ENCODE peak calls at places on chromosomes 11 and 22, in ten cellular contexts. One of them, this sample, is unnamed.

GRCh38 chr22:38464992-38465672 is 2.8 kb upstream of the KDELR3 start:
- DNase-seq in stimulated activated CD4-positive, alpha-beta T cell treated with anti-CD3 and anti-CD28 coated beads, Interleukin-2, amount 100 ng/mL, for 48 hours: no peak
- DNase-seq in DMS153: no peak
- DNase-seq in nephron progenitor cell: no peak
- DNase-seq in MCF 10A: no peak
- DNase-seq in endothelial cell: no peak
- DNase-seq in NCI-H146: no peak
- DNase-seq in activated CD8-positive, alpha-beta memory T cell treated with anti-CD3 and anti-CD28 coated beads for 48 hours: no peak
- DNase-seq in mucosa of descending colon: peak; percentile 3
- DNase-seq in WERI-Rb-1: no peak
- DNase-seq in this sample: no peak

GRCh38 chr11:69374110-69374981 is 80.4 kb downstream of the MYEOV start:
- DNase-seq in stimulated activated CD4-positive, alpha-beta T cell treated with anti-CD3 and anti-CD28 coated beads, Interleukin-2, amount 100 ng/mL, for 48 hours: no peak
- DNase-seq in DMS153: peak; percentile 43
- DNase-seq in nephron progenitor cell: no peak
- DNase-seq in MCF 10A: no peak
- DNase-seq in endothelial cell: peak; percentile 23
- DNase-seq in NCI-H146: no peak
- DNase-seq in activated CD8-positive, alpha-beta memory T cell treated with anti-CD3 and anti-CD28 coated beads for 48 hours: no peak
- DNase-seq in mucosa of descending colon: peak; percentile 81
- DNase-seq in WERI-Rb-1: peak; percentile 6
- DNase-seq in this sample: peak; percentile 22

GRCh38 chr22:29141078-29141688 is 64.5 kb upstream of the EMID1 start:
- DNase-seq in stimulated activated CD4-positive, alpha-beta T cell treated with anti-CD3 and anti-CD28 coated beads, Interleukin-2, amount 100 ng/mL, for 48 hours: no peak
- DNase-seq in DMS153: no peak
- DNase-seq in nephron progenitor cell: no peak
- DNase-seq in MCF 10A: no peak
- DNase-seq in endothelial cell: no peak
- DNase-seq in NCI-H146: no peak
- DNase-seq in activated CD8-positive, alpha-beta memory T cell treated with anti-CD3 and anti-CD28 coated beads for 48 hours: no peak
- DNase-seq in mucosa of descending colon: no peak
- DNase-seq in WERI-Rb-1: no peak
- DNase-seq in this sample: no peak

GRCh38 chr22:49780992-49781782 is 46.5 kb downstream of the BRD1 start:
- DNase-seq in stimulated activated CD4-positive, alpha-beta T cell treated with anti-CD3 and anti-CD28 coated beads, Interleukin-2, amount 100 ng/mL, for 48 hours: no peak
- DNase-seq in DMS153: no peak
- DNase-seq in nephron progenitor cell: no peak
- DNase-seq in MCF 10A: no peak
- DNase-seq in endothelial cell: no peak
- DNase-seq in NCI-H146: no peak
- DNase-seq in activated CD8-positive, alpha-beta memory T cell treated with anti-CD3 and anti-CD28 coated beads for 48 hours: no peak
- DNase-seq in mucosa of descending colon: no peak
- DNase-seq in WERI-Rb-1: no peak
- DNase-seq in this sample: no peak

GRCh38 chr22:28969401-28970168 is 86.2 kb downstream of the ZNRF3 start:
- DNase-seq in stimulated activated CD4-positive, alpha-beta T cell treated with anti-CD3 and anti-CD28 coated beads, Interleukin-2, amount 100 ng/mL, for 48 hours: no peak
- DNase-seq in DMS153: no peak
- DNase-seq in nephron progenitor cell: peak; percentile 15
- DNase-seq in MCF 10A: no peak
- DNase-seq in endothelial cell: no peak
- DNase-seq in NCI-H146: no peak
- DNase-seq in activated CD8-positive, alpha-beta memory T cell treated with anti-CD3 and anti-CD28 coated beads for 48 hours: no peak
- DNase-seq in mucosa of descending colon: no peak
- DNase-seq in WERI-Rb-1: no peak
- DNase-seq in this sample: no peak

GRCh38 chr11:29490951-29491350 is 525.9 kb downstream of the KCNA4 start:
- DNase-seq in stimulated activated CD4-positive, alpha-beta T cell treated with anti-CD3 and anti-CD28 coated beads, Interleukin-2, amount 100 ng/mL, for 48 hours: no peak
- DNase-seq in DMS153: no peak
- DNase-seq in nephron progenitor cell: no peak
- DNase-seq in MCF 10A: no peak
- DNase-seq in endothelial cell: no peak
- DNase-seq in NCI-H146: no peak
- DNase-seq in activated CD8-positive, alpha-beta memory T cell treated with anti-CD3 and anti-CD28 coated beads for 48 hours: no peak
- DNase-seq in mucosa of descending colon: no peak
- DNase-seq in WERI-Rb-1: no peak
- DNase-seq in this sample: no peak

GRCh38 chr11:112797653-112798293 is 163.4 kb upstream of the NCAM1 start:
- DNase-seq in stimulated activated CD4-positive, alpha-beta T cell treated with anti-CD3 and anti-CD28 coated beads, Interleukin-2, amount 100 ng/mL, for 48 hours: peak; percentile 10
- DNase-seq in DMS153: no peak
- DNase-seq in nephron progenitor cell: peak; percentile 63
- DNase-seq in MCF 10A: peak; percentile 59
- DNase-seq in endothelial cell: peak; percentile 64
- DNase-seq in NCI-H146: peak; percentile 79
- DNase-seq in activated CD8-positive, alpha-beta memory T cell treated with anti-CD3 and anti-CD28 coated beads for 48 hours: no peak
- DNase-seq in mucosa of descending colon: no peak
- DNase-seq in WERI-Rb-1: peak; percentile 56
- DNase-seq in this sample: peak; percentile 68

GRCh38 chr11:20668844-20669832 is at the start of gene NELL1:
- DNase-seq in stimulated activated CD4-positive, alpha-beta T cell treated with anti-CD3 and anti-CD28 coated beads, Interleukin-2, amount 100 ng/mL, for 48 hours: no peak
- DNase-seq in DMS153: no peak
- DNase-seq in nephron progenitor cell: peak; percentile 65
- DNase-seq in MCF 10A: no peak
- DNase-seq in endothelial cell: peak; percentile 26
- DNase-seq in NCI-H146: peak; percentile 76
- DNase-seq in activated CD8-positive, alpha-beta memory T cell treated with anti-CD3 and anti-CD28 coated beads for 48 hours: no peak
- DNase-seq in mucosa of descending colon: no peak
- DNase-seq in WERI-Rb-1: peak; percentile 31
- DNase-seq in this sample: no peak

GRCh38 chr11:118744001-118744400 is 47.0 kb downstream of the DDX6 start:
- DNase-seq in stimulated activated CD4-positive, alpha-beta T cell treated with anti-CD3 and anti-CD28 coated beads, Interleukin-2, amount 100 ng/mL, for 48 hours: no peak
- DNase-seq in DMS153: no peak
- DNase-seq in nephron progenitor cell: no peak
- DNase-seq in MCF 10A: no peak
- DNase-seq in endothelial cell: no peak
- DNase-seq in NCI-H146: no peak
- DNase-seq in activated CD8-positive, alpha-beta memory T cell treated with anti-CD3 and anti-CD28 coated beads for 48 hours: no peak
- DNase-seq in mucosa of descending colon: no peak
- DNase-seq in WERI-Rb-1: no peak
- DNase-seq in this sample: no peak

GRCh38 chr11:118791961-118792578 is 1.1 kb upstream of the DDX6 start:
- DNase-seq in stimulated activated CD4-positive, alpha-beta T cell treated with anti-CD3 and anti-CD28 coated beads, Interleukin-2, amount 100 ng/mL, for 48 hours: peak; percentile 10
- DNase-seq in DMS153: no peak
- DNase-seq in nephron progenitor cell: peak; percentile 39
- DNase-seq in MCF 10A: no peak
- DNase-seq in endothelial cell: peak; percentile 28
- DNase-seq in NCI-H146: no peak
- DNase-seq in activated CD8-positive, alpha-beta memory T cell treated with anti-CD3 and anti-CD28 coated beads for 48 hours: no peak
- DNase-seq in mucosa of descending colon: peak; percentile 71
- DNase-seq in WERI-Rb-1: peak; percentile 43
- DNase-seq in this sample: peak; percentile 37

GRCh38 chr11:76701701-76702100 is 31.2 kb upstream of the LRRC32 start:
- DNase-seq in stimulated activated CD4-positive, alpha-beta T cell treated with anti-CD3 and anti-CD28 coated beads, Interleukin-2, amount 100 ng/mL, for 48 hours: no peak
- DNase-seq in DMS153: no peak
- DNase-seq in nephron progenitor cell: no peak
- DNase-seq in MCF 10A: peak; percentile 40
- DNase-seq in endothelial cell: no peak
- DNase-seq in NCI-H146: no peak
- DNase-seq in activated CD8-positive, alpha-beta memory T cell treated with anti-CD3 and anti-CD28 coated beads for 48 hours: no peak
- DNase-seq in mucosa of descending colon: no peak
- DNase-seq in WERI-Rb-1: no peak
- DNase-seq in this sample: no peak

GRCh38 chr11:14542384-14542783 is 22.2 kb upstream of the PSMA1 start:
- DNase-seq in stimulated activated CD4-positive, alpha-beta T cell treated with anti-CD3 and anti-CD28 coated beads, Interleukin-2, amount 100 ng/mL, for 48 hours: no peak
- DNase-seq in DMS153: peak; percentile 68
- DNase-seq in nephron progenitor cell: no peak
- DNase-seq in MCF 10A: no peak
- DNase-seq in endothelial cell: no peak
- DNase-seq in NCI-H146: no peak
- DNase-seq in activated CD8-positive, alpha-beta memory T cell treated with anti-CD3 and anti-CD28 coated beads for 48 hours: no peak
- DNase-seq in mucosa of descending colon: no peak
- DNase-seq in WERI-Rb-1: no peak
- DNase-seq in this sample: no peak

GRCh38 chr11:79419120-79419519 is 21.7 kb downstream of the TENM4 start:
- DNase-seq in stimulated activated CD4-positive, alpha-beta T cell treated with anti-CD3 and anti-CD28 coated beads, Interleukin-2, amount 100 ng/mL, for 48 hours: no peak
- DNase-seq in DMS153: no peak
- DNase-seq in nephron progenitor cell: no peak
- DNase-seq in MCF 10A: peak; percentile 96
- DNase-seq in endothelial cell: no peak
- DNase-seq in NCI-H146: no peak
- DNase-seq in activated CD8-positive, alpha-beta memory T cell treated with anti-CD3 and anti-CD28 coated beads for 48 hours: no peak
- DNase-seq in mucosa of descending colon: peak; percentile 33
- DNase-seq in WERI-Rb-1: no peak
- DNase-seq in this sample: peak; percentile 60

GRCh38 chr22:43529461-43529860 is 117.6 kb downstream of the MPPED1 start:
- DNase-seq in stimulated activated CD4-positive, alpha-beta T cell treated with anti-CD3 and anti-CD28 coated beads, Interleukin-2, amount 100 ng/mL, for 48 hours: no peak
- DNase-seq in DMS153: no peak
- DNase-seq in nephron progenitor cell: no peak
- DNase-seq in MCF 10A: no peak
- DNase-seq in endothelial cell: no peak
- DNase-seq in NCI-H146: no peak
- DNase-seq in activated CD8-positive, alpha-beta memory T cell treated with anti-CD3 and anti-CD28 coated beads for 48 hours: no peak
- DNase-seq in mucosa of descending colon: no peak
- DNase-seq in WERI-Rb-1: no peak
- DNase-seq in this sample: no peak

GRCh38 chr22:21736084-21736642 is 569 bp upstream of the YPEL1 start:
- DNase-seq in stimulated activated CD4-positive, alpha-beta T cell treated with anti-CD3 and anti-CD28 coated beads, Interleukin-2, amount 100 ng/mL, for 48 hours: no peak
- DNase-seq in DMS153: no peak
- DNase-seq in nephron progenitor cell: no peak
- DNase-seq in MCF 10A: no peak
- DNase-seq in endothelial cell: no peak
- DNase-seq in NCI-H146: no peak
- DNase-seq in activated CD8-positive, alpha-beta memory T cell treated with anti-CD3 and anti-CD28 coated beads for 48 hours: no peak
- DNase-seq in mucosa of descending colon: no peak
- DNase-seq in WERI-Rb-1: no peak
- DNase-seq in this sample: no peak

GRCh38 chr11:128294685-128295079 is 292.7 kb downstream of the ETS1 start:
- DNase-seq in stimulated activated CD4-positive, alpha-beta T cell treated with anti-CD3 and anti-CD28 coated beads, Interleukin-2, amount 100 ng/mL, for 48 hours: no peak
- DNase-seq in DMS153: no peak
- DNase-seq in nephron progenitor cell: peak; percentile 7
- DNase-seq in MCF 10A: no peak
- DNase-seq in endothelial cell: no peak
- DNase-seq in NCI-H146: no peak
- DNase-seq in activated CD8-positive, alpha-beta memory T cell treated with anti-CD3 and anti-CD28 coated beads for 48 hours: no peak
- DNase-seq in mucosa of descending colon: no peak
- DNase-seq in WERI-Rb-1: no peak
- DNase-seq in this sample: no peak

GRCh38 chr11:75563978-75564552 is 2.0 kb downstream of the SERPINH1 start:
- DNase-seq in stimulated activated CD4-positive, alpha-beta T cell treated with anti-CD3 and anti-CD28 coated beads, Interleukin-2, amount 100 ng/mL, for 48 hours: no peak
- DNase-seq in DMS153: no peak
- DNase-seq in nephron progenitor cell: peak; percentile 78
- DNase-seq in MCF 10A: peak; percentile 64
- DNase-seq in endothelial cell: peak; percentile 74
- DNase-seq in NCI-H146: no peak
- DNase-seq in activated CD8-positive, alpha-beta memory T cell treated with anti-CD3 and anti-CD28 coated beads for 48 hours: no peak
- DNase-seq in mucosa of descending colon: no peak
- DNase-seq in WERI-Rb-1: peak; percentile 33
- DNase-seq in this sample: peak; percentile 34

GRCh38 chr11:71305451-71306125 is 53.2 kb upstream of the SHANK2 start:
- DNase-seq in stimulated activated CD4-positive, alpha-beta T cell treated with anti-CD3 and anti-CD28 coated beads, Interleukin-2, amount 100 ng/mL, for 48 hours: no peak
- DNase-seq in DMS153: no peak
- DNase-seq in nephron progenitor cell: no peak
- DNase-seq in MCF 10A: no peak
- DNase-seq in endothelial cell: no peak
- DNase-seq in NCI-H146: no peak
- DNase-seq in activated CD8-positive, alpha-beta memory T cell treated with anti-CD3 and anti-CD28 coated beads for 48 hours: no peak
- DNase-seq in mucosa of descending colon: no peak
- DNase-seq in WERI-Rb-1: no peak
- DNase-seq in this sample: peak; percentile 22

GRCh38 chr11:91299980-91300379 is 924.6 kb upstream of the FAT3 start:
- DNase-seq in stimulated activated CD4-positive, alpha-beta T cell treated with anti-CD3 and anti-CD28 coated beads, Interleukin-2, amount 100 ng/mL, for 48 hours: no peak
- DNase-seq in DMS153: no peak
- DNase-seq in nephron progenitor cell: no peak
- DNase-seq in MCF 10A: peak; percentile 54
- DNase-seq in endothelial cell: no peak
- DNase-seq in NCI-H146: no peak
- DNase-seq in activated CD8-positive, alpha-beta memory T cell treated with anti-CD3 and anti-CD28 coated beads for 48 hours: no peak
- DNase-seq in mucosa of descending colon: no peak
- DNase-seq in WERI-Rb-1: no peak
- DNase-seq in this sample: no peak

GRCh38 chr11:8813658-8814057 is 97.3 kb upstream of the AKIP1 start:
- DNase-seq in stimulated activated CD4-positive, alpha-beta T cell treated with anti-CD3 and anti-CD28 coated beads, Interleukin-2, amount 100 ng/mL, for 48 hours: peak; percentile 57
- DNase-seq in DMS153: peak; percentile 49
- DNase-seq in nephron progenitor cell: peak; percentile 79
- DNase-seq in MCF 10A: peak; percentile 91
- DNase-seq in endothelial cell: peak; percentile 83
- DNase-seq in NCI-H146: peak; percentile 75
- DNase-seq in activated CD8-positive, alpha-beta memory T cell treated with anti-CD3 and anti-CD28 coated beads for 48 hours: peak; percentile 39
- DNase-seq in mucosa of descending colon: peak; percentile 79
- DNase-seq in WERI-Rb-1: peak; percentile 90
- DNase-seq in this sample: peak; percentile 71

GRCh38 chr11:94325681-94326080 is 21.3 kb downstream of the IZUMO1R start:
- DNase-seq in stimulated activated CD4-positive, alpha-beta T cell treated with anti-CD3 and anti-CD28 coated beads, Interleukin-2, amount 100 ng/mL, for 48 hours: peak; percentile 39
- DNase-seq in DMS153: no peak
- DNase-seq in nephron progenitor cell: peak; percentile 49
- DNase-seq in MCF 10A: peak; percentile 67
- DNase-seq in endothelial cell: peak; percentile 76
- DNase-seq in NCI-H146: peak; percentile 33
- DNase-seq in activated CD8-positive, alpha-beta memory T cell treated with anti-CD3 and anti-CD28 coated beads for 48 hours: peak; percentile 23
- DNase-seq in mucosa of descending colon: peak; percentile 70
- DNase-seq in WERI-Rb-1: peak; percentile 78
- DNase-seq in this sample: peak; percentile 31

GRCh38 chr11:64715756-64716470 is 7.1 kb downstream of the NRXN2 start:
- DNase-seq in stimulated activated CD4-positive, alpha-beta T cell treated with anti-CD3 and anti-CD28 coated beads, Interleukin-2, amount 100 ng/mL, for 48 hours: no peak
- DNase-seq in DMS153: no peak
- DNase-seq in nephron progenitor cell: no peak
- DNase-seq in MCF 10A: no peak
- DNase-seq in endothelial cell: no peak
- DNase-seq in NCI-H146: peak; percentile 34
- DNase-seq in activated CD8-positive, alpha-beta memory T cell treated with anti-CD3 and anti-CD28 coated beads for 48 hours: no peak
- DNase-seq in mucosa of descending colon: no peak
- DNase-seq in WERI-Rb-1: no peak
- DNase-seq in this sample: no peak

GRCh38 chr22:27241430-27242110 is 560.0 kb downstream of the MN1 start:
- DNase-seq in stimulated activated CD4-positive, alpha-beta T cell treated with anti-CD3 and anti-CD28 coated beads, Interleukin-2, amount 100 ng/mL, for 48 hours: no peak
- DNase-seq in DMS153: no peak
- DNase-seq in nephron progenitor cell: peak; percentile 43
- DNase-seq in MCF 10A: no peak
- DNase-seq in endothelial cell: no peak
- DNase-seq in NCI-H146: no peak
- DNase-seq in activated CD8-positive, alpha-beta memory T cell treated with anti-CD3 and anti-CD28 coated beads for 48 hours: no peak
- DNase-seq in mucosa of descending colon: no peak
- DNase-seq in WERI-Rb-1: no peak
- DNase-seq in this sample: peak; percentile 43

GRCh38 chr22:36323182-36323854 is 64.4 kb downstream of the MYH9 start:
- DNase-seq in stimulated activated CD4-positive, alpha-beta T cell treated with anti-CD3 and anti-CD28 coated beads, Interleukin-2, amount 100 ng/mL, for 48 hours: no peak
- DNase-seq in DMS153: peak; percentile 41
- DNase-seq in nephron progenitor cell: no peak
- DNase-seq in MCF 10A: no peak
- DNase-seq in endothelial cell: no peak
- DNase-seq in NCI-H146: no peak
- DNase-seq in activated CD8-positive, alpha-beta memory T cell treated with anti-CD3 and anti-CD28 coated beads for 48 hours: no peak
- DNase-seq in mucosa of descending colon: no peak
- DNase-seq in WERI-Rb-1: no peak
- DNase-seq in this sample: peak; percentile 73

GRCh38 chr11:16612801-16613400 is 125.5 kb upstream of the C11orf58 start:
- DNase-seq in stimulated activated CD4-positive, alpha-beta T cell treated with anti-CD3 and anti-CD28 coated beads, Interleukin-2, amount 100 ng/mL, for 48 hours: no peak
- DNase-seq in DMS153: peak; percentile 33
- DNase-seq in nephron progenitor cell: peak; percentile 12
- DNase-seq in MCF 10A: peak; percentile 8
- DNase-seq in endothelial cell: peak; percentile 20
- DNase-seq in NCI-H146: no peak
- DNase-seq in activated CD8-positive, alpha-beta memory T cell treated with anti-CD3 and anti-CD28 coated beads for 48 hours: no peak
- DNase-seq in mucosa of descending colon: no peak
- DNase-seq in WERI-Rb-1: no peak
- DNase-seq in this sample: no peak

GRCh38 chr11:43802509-43802908 is 78.1 kb upstream of the ALKBH3 start:
- DNase-seq in stimulated activated CD4-positive, alpha-beta T cell treated with anti-CD3 and anti-CD28 coated beads, Interleukin-2, amount 100 ng/mL, for 48 hours: no peak
- DNase-seq in DMS153: no peak
- DNase-seq in nephron progenitor cell: no peak
- DNase-seq in MCF 10A: peak; percentile 11
- DNase-seq in endothelial cell: no peak
- DNase-seq in NCI-H146: no peak
- DNase-seq in activated CD8-positive, alpha-beta memory T cell treated with anti-CD3 and anti-CD28 coated beads for 48 hours: no peak
- DNase-seq in mucosa of descending colon: no peak
- DNase-seq in WERI-Rb-1: no peak
- DNase-seq in this sample: no peak

GRCh38 chr22:30822216-30823014 is 127.7 kb downstream of the OSBP2 start:
- DNase-seq in stimulated activated CD4-positive, alpha-beta T cell treated with anti-CD3 and anti-CD28 coated beads, Interleukin-2, amount 100 ng/mL, for 48 hours: peak; percentile 6
- DNase-seq in DMS153: no peak
- DNase-seq in nephron progenitor cell: peak; percentile 58
- DNase-seq in MCF 10A: no peak
- DNase-seq in endothelial cell: peak; percentile 35
- DNase-seq in NCI-H146: peak; percentile 32
- DNase-seq in activated CD8-positive, alpha-beta memory T cell treated with anti-CD3 and anti-CD28 coated beads for 48 hours: no peak
- DNase-seq in mucosa of descending colon: no peak
- DNase-seq in WERI-Rb-1: no peak
- DNase-seq in this sample: no peak

GRCh38 chr11:56968524-56968923 is 20.2 kb upstream of the OR5AK2 start:
- DNase-seq in stimulated activated CD4-positive, alpha-beta T cell treated with anti-CD3 and anti-CD28 coated beads, Interleukin-2, amount 100 ng/mL, for 48 hours: no peak
- DNase-seq in DMS153: no peak
- DNase-seq in nephron progenitor cell: no peak
- DNase-seq in MCF 10A: no peak
- DNase-seq in endothelial cell: no peak
- DNase-seq in NCI-H146: no peak
- DNase-seq in activated CD8-positive, alpha-beta memory T cell treated with anti-CD3 and anti-CD28 coated beads for 48 hours: no peak
- DNase-seq in mucosa of descending colon: peak; percentile 21
- DNase-seq in WERI-Rb-1: no peak
- DNase-seq in this sample: no peak

This sample was measured in stomach.